ENCODE peak calls at places on chromosomes 1 and 21, in seven cellular contexts. D, F, P, B, I, Z and W are unnamed samples.

GRCh38 chr1:155913969-155914757 is 3.0 kb upstream of the RIT1 start:
- DNase-seq in D (no peak), F (no peak), P (no peak), B (no peak), I (peak), Z (no peak), W (no peak)

GRCh38 chr1:202235856-202236837 is 42.5 kb downstream of the LGR6 start:
- DNase-seq in D (peak), F (peak), P (peak), B (peak), I (peak), Z (peak), W (peak)

GRCh38 chr1:186033744-186034345 is 299.7 kb downstream of the HMCN1 start:
- DNase-seq in D (no peak), F (no peak), P (no peak), B (no peak), I (peak), Z (no peak), W (no peak)

GRCh38 chr1:27566462-27567182 is 37.3 kb downstream of the AHDC1 start:
- DNase-seq in D (no peak), F (no peak), P (peak), B (no peak), I (no peak), Z (no peak), W (no peak)

GRCh38 chr1:38131024-38131585 is 84.5 kb upstream of the POU3F1 start:
- DNase-seq in D (peak), F (no peak), P (no peak), B (no peak), I (peak), Z (no peak), W (no peak)

GRCh38 chr21:27954806-27955205 is 987.9 kb upstream of the ADAMTS5 start:
- DNase-seq in D (peak), F (no peak), P (peak), B (no peak), I (peak), Z (no peak), W (no peak)

GRCh38 chr1:121558514-121558913 is 373.7 kb downstream of the SRGAP2C start:
- DNase-seq in D (peak), F (no peak), P (no peak), B (no peak), I (peak), Z (no peak), W (no peak)

GRCh38 chr21:17613242-17613676 is 558 bp upstream of the BTG3 start:
- DNase-seq in D (no peak), F (peak), P (peak), B (no peak), I (peak), Z (peak), W (no peak)

GRCh38 chr1:7710859-7711258 is 60.2 kb upstream of the VAMP3 start:
- DNase-seq in D (no peak), F (no peak), P (no peak), B (no peak), I (no peak), Z (no peak), W (no peak)

GRCh38 chr1:14320518-14320917 is 278.0 kb upstream of the KAZN start:
- DNase-seq in D (peak), F (no peak), P (no peak), B (no peak), I (peak), Z (no peak), W (no peak)

GRCh38 chr1:54579337-54579781 is 31.3 kb downstream of the ACOT11 start:
- DNase-seq in D (no peak), F (no peak), P (no peak), B (no peak), I (no peak), Z (no peak), W (no peak)

GRCh38 chr1:53375440-53375839 is 47.6 kb upstream of the LRP8 start:
- DNase-seq in D (no peak), F (peak), P (no peak), B (peak), I (no peak), Z (no peak), W (no peak)

GRCh38 chr1:76256289-76257223 is 182.0 kb downstream of the ST6GALNAC3 start:
- DNase-seq in D (no peak), F (no peak), P (no peak), B (no peak), I (no peak), Z (no peak), W (no peak)

GRCh38 chr1:205248793-205249601 is 21.3 kb downstream of the TMCC2 start:
- DNase-seq in D (peak), F (peak), P (peak), B (no peak), I (peak), Z (peak), W (no peak)

GRCh38 chr1:40161888-40162397 is 756 bp downstream of the RLF start:
- DNase-seq in D (no peak), F (no peak), P (no peak), B (no peak), I (no peak), Z (no peak), W (no peak)

GRCh38 chr1:33029209-33029608 is 7.5 kb downstream of the AK2 start:
- DNase-seq in D (no peak), F (no peak), P (no peak), B (no peak), I (no peak), Z (no peak), W (no peak)

GRCh38 chr1:41022424-41022823 is 899 bp upstream of the SLFNL1 start:
- DNase-seq in D (no peak), F (peak), P (no peak), B (no peak), I (no peak), Z (no peak), W (no peak)

GRCh38 chr1:184881941-184882648 is 92.2 kb downstream of the NIBAN1 start:
- DNase-seq in D (peak), F (no peak), P (no peak), B (no peak), I (peak), Z (no peak), W (no peak)

GRCh38 chr1:6269997-6270401 is 9.1 kb upstream of the GPR153 start:
- DNase-seq in D (no peak), F (no peak), P (peak), B (no peak), I (no peak), Z (peak), W (no peak)

GRCh38 chr1:70504821-70505193 is 93.7 kb downstream of the CTH start:
- DNase-seq in D (peak), F (no peak), P (peak), B (no peak), I (peak), Z (peak), W (no peak)

GRCh38 chr1:88979054-88979748 is 13.2 kb downstream of the KYAT3 start:
- DNase-seq in D (peak), F (no peak), P (no peak), B (no peak), I (peak), Z (no peak), W (no peak)

GRCh38 chr1:157198619-157199420 is 60.6 kb upstream of the ETV3 start:
- DNase-seq in D (no peak), F (no peak), P (peak), B (no peak), I (no peak), Z (no peak), W (no peak)

GRCh38 chr1:117698398-117699160 is 92.7 kb downstream of the TENT5C start:
- DNase-seq in D (peak), F (no peak), P (no peak), B (no peak), I (peak), Z (no peak), W (no peak)

GRCh38 chr1:232292818-232293217 is 337.1 kb downstream of the SIPA1L2 start:
- DNase-seq in D (no peak), F (no peak), P (no peak), B (no peak), I (no peak), Z (no peak), W (no peak)

GRCh38 chr21:34509151-34509550 is 2.9 kb downstream of the KCNE1 start:
- DNase-seq in D (no peak), F (no peak), P (no peak), B (no peak), I (no peak), Z (no peak), W (no peak)
- TF ChIP-seq CTCF in D (no peak), F (no peak), P (no peak), B (peak), I (peak), Z (peak), W (no peak)

GRCh38 chr1:22709227-22709626 is 1.4 kb upstream of the EPHB2 start:
- DNase-seq in D (no peak), F (no peak), P (no peak), B (no peak), I (no peak), Z (no peak), W (no peak)
- TF ChIP-seq CTCF in D (peak), F (no peak), P (peak), B (peak), I (peak), Z (no peak), W (no peak)

GRCh38 chr1:178188306-178188705 is 94.4 kb downstream of the RASAL2 start:
- DNase-seq in D (no peak), F (no peak), P (no peak), B (no peak), I (no peak), Z (no peak), W (no peak)

GRCh38 chr1:178192686-178193085 is 98.8 kb downstream of the RASAL2 start:
- DNase-seq in D (peak), F (no peak), P (peak), B (no peak), I (peak), Z (peak), W (no peak)

DNA sequence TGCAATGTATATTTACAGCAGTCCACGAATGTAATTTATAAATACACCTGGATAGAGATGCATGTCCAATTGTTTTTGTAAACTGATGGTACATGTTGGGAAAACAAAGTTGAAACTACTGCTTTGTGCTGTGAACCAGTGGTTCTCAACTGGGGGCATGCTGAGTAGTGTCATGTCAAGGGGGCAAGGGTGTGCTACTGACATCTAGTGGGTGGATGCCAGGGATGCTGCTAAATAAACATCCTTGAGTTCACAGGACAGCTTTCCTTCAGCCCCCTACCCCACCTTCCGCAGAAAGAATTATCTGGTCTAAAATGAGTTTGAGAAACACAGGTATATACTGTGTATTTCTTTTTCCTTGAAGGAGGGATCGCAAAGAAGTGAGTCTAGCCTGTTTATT is 95.9 kb downstream of the RASAL2 start:
- DNase-seq in D (no peak), F (no peak), P (peak), B (no peak), I (no peak), Z (no peak), W (no peak)
- TF ChIP-seq CTCF in D (peak), F (no peak), P (peak), B (peak), I (peak), Z (peak), W (peak)

GRCh38 chr1:226737819-226738420 is 1.2 kb downstream of the ITPKB start:
- DNase-seq in D (no peak), F (peak), P (peak), B (peak), I (peak), Z (peak), W (no peak)

GRCh38 chr1:226735576-226735975 is 3.5 kb downstream of the ITPKB start:
- DNase-seq in D (no peak), F (no peak), P (no peak), B (no peak), I (no peak), Z (no peak), W (no peak)

GRCh38 chr1:226738421-226738994 is 574 bp downstream of the ITPKB start:
- DNase-seq in D (no peak), F (peak), P (peak), B (peak), I (peak), Z (peak), W (no peak)

GRCh38 chr1:226736001-226736907 is 2.8 kb downstream of the ITPKB start:
- DNase-seq in D (no peak), F (peak), P (no peak), B (peak), I (no peak), Z (peak), W (no peak)

DNA sequence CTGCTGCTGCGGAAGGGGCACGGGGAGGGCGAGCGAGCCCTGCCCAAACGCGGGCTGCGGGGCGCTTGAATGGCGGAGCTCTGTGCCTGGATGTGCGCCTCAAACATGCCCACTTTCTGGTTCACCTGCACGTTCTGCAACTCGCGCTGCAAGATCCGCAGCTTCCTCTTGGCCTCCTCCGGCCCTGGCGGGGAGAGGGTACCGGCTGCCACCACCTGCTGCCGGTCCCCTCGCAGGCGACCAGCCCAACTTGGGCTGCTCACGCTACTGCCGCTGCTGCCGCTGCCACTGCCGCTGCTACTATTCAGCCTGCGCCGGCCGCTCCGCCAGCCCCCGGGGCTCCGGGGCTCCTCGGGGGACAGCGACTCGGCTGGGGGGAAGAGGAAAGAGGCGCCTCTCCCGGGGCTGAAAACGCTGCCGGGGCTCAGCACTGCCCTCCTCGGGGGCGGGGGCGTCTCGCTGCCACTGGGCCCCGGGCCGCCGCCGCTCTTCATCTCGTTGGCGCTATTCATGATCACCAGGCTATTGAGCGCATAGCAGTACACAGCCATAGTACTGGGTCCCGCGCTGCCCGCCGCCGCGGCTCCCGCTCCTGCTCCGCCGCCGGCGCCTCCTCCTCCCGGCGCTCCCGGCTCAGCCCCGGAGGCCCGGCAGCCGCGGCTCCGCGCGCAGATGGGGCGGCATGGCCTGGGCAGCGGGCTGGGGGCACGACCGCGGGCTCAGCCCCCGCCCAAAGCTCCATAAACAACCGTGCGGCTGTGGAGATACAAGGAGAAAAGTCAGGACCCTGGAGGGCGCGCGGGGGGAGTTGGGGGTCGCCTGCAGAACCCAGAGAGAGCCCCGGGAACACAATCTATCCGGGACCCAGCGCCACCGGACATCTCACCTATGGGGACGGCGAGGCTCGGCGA is 1.9 kb downstream of the ITPKB start:
- DNase-seq in D (no peak), F (peak), P (peak), B (peak), I (peak), Z (peak), W (no peak)
- TF ChIP-seq CTCF in D (no peak), F (no peak), P (peak), B (no peak), I (no peak), Z (peak), W (no peak)

GRCh38 chr1:179154437-179154836 is 72.6 kb downstream of the TOR3A start:
- DNase-seq in D (no peak), F (no peak), P (no peak), B (no peak), I (no peak), Z (no peak), W (no peak)
- TF ChIP-seq CTCF in D (no peak), F (no peak), P (no peak), B (no peak), I (no peak), Z (no peak), W (no peak)

DNA sequence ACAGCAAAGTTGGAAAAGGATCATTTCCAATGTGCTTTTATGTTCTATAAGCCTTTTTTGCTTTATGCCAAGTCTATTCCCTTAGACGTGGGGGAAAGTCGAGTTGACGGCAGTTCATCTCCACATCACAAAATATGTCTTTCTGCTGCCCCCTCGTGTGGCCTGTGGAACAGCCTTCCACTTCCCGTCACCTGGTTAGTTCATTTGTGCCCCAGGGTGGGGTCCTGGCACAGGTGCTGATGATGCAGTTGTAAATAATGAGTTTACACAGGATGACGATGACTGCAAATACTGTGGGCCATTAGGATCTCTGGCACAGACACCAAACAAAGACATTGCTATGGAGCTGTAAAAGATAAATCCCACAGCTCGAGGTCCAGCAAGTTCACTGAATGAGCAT is 10.0 kb upstream of the OTUD3 start:
- DNase-seq in D (no peak), F (no peak), P (peak), B (no peak), I (no peak), Z (peak), W (no peak)
- TF ChIP-seq CTCF in D (no peak), F (no peak), P (peak), B (no peak), I (no peak), Z (peak), W (peak)